ENCODE peak calls at places on chromosomes 7 and 10, in nine cellular contexts. One of them, this sample, is unnamed.

GRCh38 chr10:121681171-121681752 is 83.0 kb upstream of the FGFR2 start:
- DNase-seq in GM23248: no peak
- DNase-seq in IMR-90: no peak
- DNase-seq in MM.1S: no peak
- DNase-seq in fibroblast of lung: no peak
- DNase-seq in HCT116: no peak
- DNase-seq in H9: no peak
- DNase-seq in K562: no peak
- DNase-seq in hepatocyte: no peak
- DNase-seq in this sample: no peak

GRCh38 chr7:14995774-14996173 is 93.2 kb upstream of the DGKB start:
- DNase-seq in hepatocyte: no peak
- DNase-seq in H9: no peak
- DNase-seq in MM.1S: no peak
- DNase-seq in GM23248: peak; percentile 15
- DNase-seq in fibroblast of lung: peak; percentile 64
- DNase-seq in K562: no peak
- DNase-seq in IMR-90: no peak
- DNase-seq in HCT116: no peak
- DNase-seq in this sample: no peak

GRCh38 chr10:71812016-71812912 is 38.8 kb downstream of the PSAP start:
- DNase-seq in K562: peak; percentile 92
- DNase-seq in hepatocyte: peak; percentile 81
- DNase-seq in fibroblast of lung: peak; percentile 32
- DNase-seq in HCT116: peak; percentile 10
- DNase-seq in IMR-90: peak; percentile 34
- DNase-seq in GM23248: peak; percentile 70
- DNase-seq in MM.1S: peak; percentile 53
- DNase-seq in H9: peak; percentile 74
- DNase-seq in this sample: peak; percentile 74

GRCh38 chr7:66187894-66188293 is 17.2 kb upstream of the TPST1 start:
- DNase-seq in HCT116: no peak
- DNase-seq in GM23248: peak; percentile 96
- DNase-seq in fibroblast of lung: peak; percentile 42
- DNase-seq in hepatocyte: peak; percentile 73
- DNase-seq in H9: no peak
- DNase-seq in K562: no peak
- DNase-seq in IMR-90: no peak
- DNase-seq in MM.1S: no peak
- DNase-seq in this sample: no peak

GRCh38 chr10:75001715-75002350 is 109.6 kb upstream of the SAMD8 start:
- DNase-seq in fibroblast of lung: no peak
- DNase-seq in hepatocyte: no peak
- DNase-seq in MM.1S: no peak
- DNase-seq in HCT116: no peak
- DNase-seq in H9: no peak
- DNase-seq in K562: no peak
- DNase-seq in IMR-90: no peak
- DNase-seq in GM23248: no peak
- DNase-seq in this sample: no peak

GRCh38 chr7:144454256-144455039 is 51.0 kb upstream of the NOBOX start:
- DNase-seq in MM.1S: peak; percentile 21
- DNase-seq in IMR-90: no peak
- DNase-seq in H9: no peak
- DNase-seq in fibroblast of lung: no peak
- DNase-seq in HCT116: peak; percentile 8
- DNase-seq in GM23248: peak; percentile 16
- DNase-seq in K562: no peak
- DNase-seq in hepatocyte: no peak
- DNase-seq in this sample: peak; percentile 45

GRCh38 chr7:30226593-30227268 is 57.7 kb upstream of the ZNRF2 start:
- DNase-seq in IMR-90: no peak
- DNase-seq in H9: peak; percentile 76
- DNase-seq in HCT116: peak; percentile 63
- DNase-seq in hepatocyte: peak; percentile 70
- DNase-seq in MM.1S: no peak
- DNase-seq in fibroblast of lung: no peak
- DNase-seq in K562: peak; percentile 28
- DNase-seq in GM23248: no peak
- DNase-seq in this sample: peak; percentile 84

GRCh38 chr7:101466871-101467270 is 104.2 kb downstream of the COL26A1 start:
- DNase-seq in hepatocyte: no peak
- DNase-seq in GM23248: no peak
- DNase-seq in HCT116: no peak
- DNase-seq in K562: no peak
- DNase-seq in IMR-90: no peak
- DNase-seq in H9: no peak
- DNase-seq in MM.1S: no peak
- DNase-seq in fibroblast of lung: peak; percentile 12
- DNase-seq in this sample: no peak

GRCh38 chr7:32147909-32148308 is 77.7 kb upstream of the PDE1C start:
- DNase-seq in MM.1S: no peak
- DNase-seq in IMR-90: peak; percentile 56
- DNase-seq in GM23248: peak; percentile 33
- DNase-seq in K562: no peak
- DNase-seq in hepatocyte: no peak
- DNase-seq in fibroblast of lung: peak; percentile 54
- DNase-seq in HCT116: no peak
- DNase-seq in H9: no peak
- DNase-seq in this sample: no peak

GRCh38 chr10:124911124-124912051 is 30.5 kb upstream of the ZRANB1 start:
- DNase-seq in MM.1S: no peak
- DNase-seq in GM23248: peak; percentile 72
- DNase-seq in HCT116: no peak
- DNase-seq in fibroblast of lung: peak; percentile 78
- DNase-seq in hepatocyte: no peak
- DNase-seq in H9: no peak
- DNase-seq in K562: peak; percentile 22
- DNase-seq in IMR-90: peak; percentile 67
- DNase-seq in this sample: no peak

DNA sequence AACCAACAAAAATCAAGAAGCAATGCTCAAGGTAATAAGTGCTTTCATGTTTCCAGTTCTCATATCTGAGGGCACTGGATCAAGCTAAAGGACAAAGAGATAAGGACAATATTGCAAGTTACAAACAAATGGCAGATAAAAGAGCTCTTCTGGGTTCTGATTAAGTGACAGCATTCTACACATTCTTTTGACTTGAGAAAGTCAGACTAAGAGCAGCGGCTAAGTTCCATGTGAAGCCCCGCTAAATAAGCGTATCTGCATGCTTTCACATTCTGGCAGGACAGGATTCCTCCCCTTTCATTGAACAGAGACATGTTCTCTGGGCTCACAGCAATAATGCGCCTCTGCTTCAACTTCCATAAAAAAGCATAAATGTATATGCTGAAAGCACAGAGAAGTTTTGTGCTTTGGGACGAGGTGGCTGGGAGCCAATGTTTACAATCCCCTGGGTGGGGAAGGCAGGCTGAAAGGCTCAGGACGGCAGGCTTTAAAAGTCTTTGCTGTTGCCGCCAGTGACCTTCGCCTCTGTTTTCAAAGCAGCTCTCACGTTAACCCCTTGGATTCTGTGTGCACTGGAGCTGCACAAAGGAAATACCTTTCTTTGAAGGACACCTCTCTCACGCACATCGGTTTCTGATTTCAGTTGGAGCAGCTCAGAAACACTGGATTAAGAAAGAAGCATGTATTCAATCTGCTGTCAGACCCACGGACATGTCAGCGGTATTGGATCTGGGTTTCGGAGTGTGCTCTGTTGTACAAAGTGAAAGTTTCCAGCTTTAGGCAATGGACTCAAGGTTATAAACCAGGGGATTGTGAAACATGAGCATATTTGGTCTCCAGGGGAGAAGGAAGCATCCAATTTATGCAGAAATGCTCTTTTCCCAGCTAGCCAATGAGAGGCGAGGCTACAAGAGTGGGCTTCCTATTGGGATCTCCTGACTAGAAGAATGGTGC is 105.4 kb upstream of the FAM133B start:
- DNase-seq in fibroblast of lung: peak; percentile 89
- DNase-seq in hepatocyte: peak; percentile 87
- DNase-seq in GM23248: peak; percentile 82
- DNase-seq in K562: peak; percentile 19
- DNase-seq in H9: peak; percentile 57
- DNase-seq in IMR-90: peak; percentile 90
- DNase-seq in HCT116: peak; percentile 82
- DNase-seq in MM.1S: no peak
- DNase-seq in this sample: peak; percentile 82
- H2AFZ ChIP-seq in fibroblast of lung: peak overlapping the region; percentile 52
- H2AFZ ChIP-seq in hepatocyte: no peak overlapping the region
- H2AFZ ChIP-seq in GM23248: peak overlapping the region; percentile 38
- H2AFZ ChIP-seq in K562: no peak overlapping the region
- H2AFZ ChIP-seq in H9: no peak overlapping the region
- H2AFZ ChIP-seq in IMR-90: peak overlapping the region; percentile 0
- H2AFZ ChIP-seq in HCT116: no peak overlapping the region
- H2AFZ ChIP-seq in MM.1S: no peak overlapping the region
- H2AFZ ChIP-seq in this sample: no peak overlapping the region

GRCh38 chr10:5488272-5489161 is 10.9 kb downstream of the CALML5 start:
- DNase-seq in GM23248: no peak
- DNase-seq in IMR-90: no peak
- DNase-seq in hepatocyte: peak; percentile 84
- DNase-seq in MM.1S: no peak
- DNase-seq in H9: peak; percentile 60
- DNase-seq in fibroblast of lung: no peak
- DNase-seq in HCT116: peak; percentile 7
- DNase-seq in K562: no peak
- DNase-seq in this sample: peak; percentile 38
- H2AFZ ChIP-seq in GM23248: no peak overlapping the region
- H2AFZ ChIP-seq in IMR-90: no peak overlapping the region
- H2AFZ ChIP-seq in hepatocyte: no peak overlapping the region
- H2AFZ ChIP-seq in MM.1S: no peak overlapping the region
- H2AFZ ChIP-seq in H9: no peak overlapping the region
- H2AFZ ChIP-seq in fibroblast of lung: no peak overlapping the region
- H2AFZ ChIP-seq in HCT116: no peak overlapping the region
- H2AFZ ChIP-seq in K562: peak overlapping the region; percentile 87
- H2AFZ ChIP-seq in this sample: peak overlapping the region; percentile 80

DNA sequence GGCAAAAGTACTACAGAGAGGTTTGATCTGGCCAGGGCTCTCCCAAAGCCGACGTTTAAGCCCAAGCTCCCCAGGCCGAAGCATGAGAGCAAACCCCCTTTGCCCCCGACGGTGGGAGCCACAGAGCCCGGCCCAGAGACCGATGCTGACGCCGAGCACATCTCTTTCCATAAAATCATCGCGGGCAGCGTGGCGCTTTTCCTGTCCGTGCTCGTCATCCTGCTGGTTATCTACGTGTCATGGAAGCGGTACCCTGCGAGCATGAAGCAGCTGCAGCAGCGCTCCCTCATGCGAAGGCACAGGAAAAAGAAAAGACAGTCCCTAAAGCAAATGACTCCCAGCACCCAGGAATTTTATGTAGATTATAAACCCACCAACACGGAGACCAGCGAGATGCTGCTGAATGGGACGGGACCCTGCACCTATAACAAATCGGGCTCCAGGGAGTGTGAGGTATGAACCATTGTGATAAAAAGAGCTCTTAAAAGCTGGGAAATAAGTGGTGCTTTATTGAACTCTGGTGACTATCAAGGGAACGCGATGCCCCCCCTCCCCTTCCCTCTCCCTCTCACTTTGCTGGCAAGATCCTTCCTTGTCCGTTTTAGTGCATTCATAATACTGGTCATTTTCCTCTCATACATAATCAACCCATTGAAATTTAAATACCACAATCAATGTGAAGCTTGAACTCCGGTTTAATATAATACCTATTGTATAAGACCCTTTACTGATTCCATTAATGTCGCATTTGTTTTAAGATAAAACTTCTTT is 2.3 kb downstream of the LRRTM3 start:
- DNase-seq in MM.1S: no peak
- DNase-seq in HCT116: no peak
- DNase-seq in IMR-90: peak; percentile 12
- DNase-seq in GM23248: peak; percentile 23
- DNase-seq in K562: no peak
- DNase-seq in fibroblast of lung: peak; percentile 19
- DNase-seq in H9: peak; percentile 43
- DNase-seq in hepatocyte: peak; percentile 27
- DNase-seq in this sample: peak; percentile 55
- H2AFZ ChIP-seq in MM.1S: no peak overlapping the region
- H2AFZ ChIP-seq in HCT116: no peak overlapping the region
- H2AFZ ChIP-seq in IMR-90: no peak overlapping the region
- H2AFZ ChIP-seq in GM23248: no peak overlapping the region
- H2AFZ ChIP-seq in K562: no peak overlapping the region
- H2AFZ ChIP-seq in fibroblast of lung: no peak overlapping the region
- H2AFZ ChIP-seq in H9: no peak overlapping the region
- H2AFZ ChIP-seq in hepatocyte: no peak overlapping the region
- H2AFZ ChIP-seq in this sample: peak overlapping the region; percentile 33

GRCh38 chr10:37871143-37871542 is 13.7 kb upstream of the ZNF248 start:
- DNase-seq in K562: no peak
- DNase-seq in HCT116: no peak
- DNase-seq in MM.1S: no peak
- DNase-seq in hepatocyte: no peak
- DNase-seq in fibroblast of lung: no peak
- DNase-seq in IMR-90: no peak
- DNase-seq in H9: no peak
- DNase-seq in GM23248: no peak
- DNase-seq in this sample: no peak

GRCh38 chr10:37860494-37861190 is 3.2 kb upstream of the ZNF248 start:
- DNase-seq in fibroblast of lung: peak; percentile 68
- DNase-seq in GM23248: peak; percentile 78
- DNase-seq in hepatocyte: no peak
- DNase-seq in IMR-90: peak; percentile 82
- DNase-seq in H9: no peak
- DNase-seq in HCT116: no peak
- DNase-seq in MM.1S: peak; percentile 53
- DNase-seq in K562: no peak
- DNase-seq in this sample: no peak

GRCh38 chr10:37871568-37872251 is 14.3 kb upstream of the ZNF248 start:
- DNase-seq in K562: no peak
- DNase-seq in H9: no peak
- DNase-seq in hepatocyte: no peak
- DNase-seq in IMR-90: no peak
- DNase-seq in fibroblast of lung: no peak
- DNase-seq in GM23248: no peak
- DNase-seq in MM.1S: no peak
- DNase-seq in HCT116: no peak
- DNase-seq in this sample: no peak

GRCh38 chr10:37865264-37865663 is 7.9 kb upstream of the ZNF248 start:
- DNase-seq in GM23248: peak; percentile 7
- DNase-seq in HCT116: no peak
- DNase-seq in H9: no peak
- DNase-seq in MM.1S: no peak
- DNase-seq in IMR-90: peak; percentile 27
- DNase-seq in K562: no peak
- DNase-seq in hepatocyte: no peak
- DNase-seq in fibroblast of lung: no peak
- DNase-seq in this sample: no peak

DNA sequence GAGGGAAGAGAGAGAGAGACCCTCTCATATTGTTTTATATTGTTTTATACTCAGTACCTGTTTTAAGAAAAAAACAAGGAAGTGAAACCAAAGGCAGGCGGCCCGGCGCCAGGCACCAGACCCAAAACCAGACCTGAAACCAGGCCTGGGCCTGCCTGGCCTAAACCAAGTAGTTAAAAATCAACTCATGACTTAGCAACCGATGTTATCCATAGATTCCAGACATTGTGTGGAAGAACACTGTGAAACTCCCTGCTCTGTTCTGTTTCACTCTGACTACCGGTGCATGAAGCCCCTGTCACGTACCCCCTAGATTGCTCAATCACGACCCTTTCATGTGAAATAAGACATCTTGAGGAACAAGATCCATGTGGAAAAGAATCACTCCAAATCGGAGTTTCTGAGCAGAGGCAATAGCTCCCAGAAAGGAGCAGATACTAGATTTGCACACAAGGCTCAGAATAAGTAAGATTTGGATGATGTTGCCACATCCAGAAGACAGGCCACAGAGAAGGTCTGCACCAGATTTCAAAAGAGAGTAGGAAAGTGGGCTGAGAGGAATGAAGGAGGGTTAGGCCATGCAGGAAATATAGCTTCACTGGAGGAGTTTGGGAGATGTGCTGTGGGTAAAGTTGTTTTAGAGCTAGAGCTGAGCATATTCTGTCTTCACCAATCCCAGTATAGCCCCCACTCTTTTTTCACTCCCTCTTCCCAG is 8.7 kb upstream of the ZNF248 start:
- DNase-seq in HCT116: no peak
- DNase-seq in MM.1S: peak; percentile 33
- DNase-seq in H9: no peak
- DNase-seq in IMR-90: no peak
- DNase-seq in hepatocyte: no peak
- DNase-seq in K562: no peak
- DNase-seq in GM23248: no peak
- DNase-seq in fibroblast of lung: no peak
- DNase-seq in this sample: no peak
- H2AFZ ChIP-seq in HCT116: no peak overlapping the region
- H2AFZ ChIP-seq in MM.1S: peak overlapping the region; percentile 67
- H2AFZ ChIP-seq in H9: no peak overlapping the region
- H2AFZ ChIP-seq in IMR-90: no peak overlapping the region
- H2AFZ ChIP-seq in hepatocyte: no peak overlapping the region
- H2AFZ ChIP-seq in K562: peak overlapping the region; percentile 46
- H2AFZ ChIP-seq in GM23248: peak overlapping the region; percentile 14
- H2AFZ ChIP-seq in fibroblast of lung: no peak overlapping the region
- H2AFZ ChIP-seq in this sample: no peak overlapping the region

This sample was measured in GM23338.